ENCODE peak calls at places on chromosomes 16 and 17, in four cellular contexts. C is left lung, T is lung, I is BJ. A is an unnamed sample.

GRCh38 chr16:89119161-89119621 is 25.5 kb downstream of the ACSF3 start:
- DNase-seq in C (no peak), T (no peak), I (no peak), A (no peak)

GRCh38 chr17:82217120-82217529 is 4.5 kb upstream of the CCDC57 start:
- DNase-seq in C (peak), T (no peak), I (no peak), A (no peak)

GRCh38 chr17:19331134-19331533 is 31.4 kb downstream of the B9D1 start:
- DNase-seq in C (no peak), T (no peak), I (peak), A (no peak)

GRCh38 chr17:35313875-35314409 is 59.5 kb downstream of the SLFN11 start:
- DNase-seq in C (no peak), T (no peak), I (no peak), A (peak)

GRCh38 chr16:30122621-30123160 is 329 bp downstream of the MAPK3 start:
- DNase-seq in C (no peak), T (no peak), I (no peak), A (no peak)

GRCh38 chr16:48965391-48965790 is 316.2 kb downstream of the CBLN1 start:
- DNase-seq in C (no peak), T (no peak), I (no peak), A (no peak)

GRCh38 chr17:73710095-73710592 is 65.9 kb upstream of the SDK2 start:
- DNase-seq in C (peak), T (peak), I (no peak), A (peak)

GRCh38 chr16:17773698-17774101 is 302.9 kb upstream of the XYLT1 start:
- DNase-seq in C (no peak), T (no peak), I (no peak), A (peak)

GRCh38 chr16:66948034-66948821 is 12.8 kb upstream of the CES3 start:
- DNase-seq in C (no peak), T (no peak), I (no peak), A (no peak)

GRCh38 chr17:45775576-45776011 is 8.5 kb upstream of the CRHR1 start:
- DNase-seq in C (no peak), T (peak), I (no peak), A (peak)

GRCh38 chr17:63693411-63694113 is 6.4 kb downstream of the LIMD2 start:
- DNase-seq in C (no peak), T (no peak), I (no peak), A (no peak)

GRCh38 chr16:86085161-86085611 is 186.2 kb downstream of the IRF8 start:
- DNase-seq in C (peak), T (no peak), I (no peak), A (no peak)

GRCh38 chr17:59107306-59107670 is 608 bp upstream of the TRIM37 start:
- DNase-seq in C (no peak), T (no peak), I (no peak), A (no peak)

GRCh38 chr17:49698005-49698404 is 9.8 kb downstream of the SLC35B1 start:
- DNase-seq in C (no peak), T (no peak), I (no peak), A (no peak)

GRCh38 chr16:50591800-50592771 is 43.9 kb downstream of the NKD1 start:
- DNase-seq in C (no peak), T (no peak), I (no peak), A (no peak)
- TF ChIP-seq CTCF in C (no peak), T (no peak), I (no peak), A (no peak)

GRCh38 chr16:11946433-11946832 is 4.6 kb upstream of the NPIPB2 start:
- DNase-seq in C (no peak), T (no peak), I (no peak), A (no peak)

GRCh38 chr16:11948819-11949218 is 7.0 kb upstream of the NPIPB2 start:
- DNase-seq in C (no peak), T (no peak), I (no peak), A (no peak)

DNA sequence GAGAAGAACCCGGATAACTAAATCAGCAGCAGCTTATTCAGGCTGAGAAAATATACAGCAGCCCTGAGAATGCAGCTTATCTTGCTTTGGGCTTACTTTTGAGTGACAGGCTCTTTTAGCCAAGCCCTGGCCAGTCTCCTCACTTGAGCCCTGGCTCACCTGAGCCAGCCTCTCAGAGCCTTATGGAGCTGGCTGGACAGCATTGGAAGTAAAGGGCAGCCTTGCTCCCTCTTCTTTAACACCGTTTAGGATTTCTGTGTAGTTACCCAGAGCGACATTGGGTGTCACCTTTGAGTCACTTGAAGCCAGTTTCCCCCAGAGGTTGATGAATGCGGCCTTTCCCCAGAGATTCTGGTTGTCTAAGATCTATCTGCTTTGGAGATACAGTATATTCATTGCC is 7.7 kb upstream of the NPIPB2 start:
- DNase-seq in C (peak), T (peak), I (no peak), A (peak)
- TF ChIP-seq CTCF in C (peak), T (peak), I (peak), A (peak)

GRCh38 chr17:7403902-7404736 is at the start of gene TMEM256:
- DNase-seq in C (peak), T (peak), I (peak), A (peak)
- TF ChIP-seq CTCF in C (peak), T (no peak), I (no peak), A (no peak)

GRCh38 chr16:2082171-2082982 is 34.6 kb downstream of the TSC2 start:
- DNase-seq in C (no peak), T (no peak), I (no peak), A (no peak)
- TF ChIP-seq CTCF in C (no peak), T (no peak), I (no peak), A (no peak)

DNA sequence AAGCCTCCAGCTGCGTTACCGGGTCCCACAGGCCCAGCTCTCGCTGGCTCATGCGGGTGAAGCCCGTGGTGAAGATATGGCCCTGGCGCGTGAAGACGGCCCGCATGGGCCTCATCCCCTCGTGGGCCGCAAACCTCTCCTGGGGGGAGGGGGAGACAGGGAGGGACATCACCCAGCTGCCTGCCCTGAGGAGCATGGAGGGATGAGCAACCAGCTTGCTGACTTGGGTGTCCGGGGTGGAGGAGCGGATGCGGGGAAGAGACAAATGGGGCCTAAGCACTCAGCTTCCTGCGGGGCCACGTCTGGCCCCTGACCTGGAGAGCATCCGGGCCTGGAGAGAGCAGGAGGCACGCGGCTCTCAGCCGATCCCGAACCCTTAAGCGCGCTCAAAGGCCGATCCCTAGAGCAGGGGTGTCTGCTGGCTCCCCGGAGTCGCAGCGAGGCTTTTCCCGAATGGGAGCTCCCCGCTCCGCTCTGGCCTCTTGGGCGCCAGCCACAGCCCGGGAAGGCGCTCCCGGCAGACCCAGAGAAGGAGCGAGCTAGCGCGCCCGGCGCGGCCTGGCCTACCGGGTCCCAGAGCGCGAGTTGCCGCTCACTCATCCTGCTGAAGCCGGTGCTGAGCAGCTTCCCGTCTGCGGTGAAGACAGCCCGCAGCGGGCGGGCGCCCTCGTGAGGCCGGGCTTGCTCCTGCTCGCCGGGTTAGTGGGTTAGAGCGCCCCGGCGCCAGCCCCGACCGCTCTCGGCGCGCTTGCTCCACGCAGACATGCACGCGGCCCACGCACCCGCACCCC is 5.0 kb downstream of the CORO6 start:
- DNase-seq in C (peak), T (peak), I (no peak), A (no peak)
- TF ChIP-seq CTCF in C (peak), T (peak), I (peak), A (peak)

DNA sequence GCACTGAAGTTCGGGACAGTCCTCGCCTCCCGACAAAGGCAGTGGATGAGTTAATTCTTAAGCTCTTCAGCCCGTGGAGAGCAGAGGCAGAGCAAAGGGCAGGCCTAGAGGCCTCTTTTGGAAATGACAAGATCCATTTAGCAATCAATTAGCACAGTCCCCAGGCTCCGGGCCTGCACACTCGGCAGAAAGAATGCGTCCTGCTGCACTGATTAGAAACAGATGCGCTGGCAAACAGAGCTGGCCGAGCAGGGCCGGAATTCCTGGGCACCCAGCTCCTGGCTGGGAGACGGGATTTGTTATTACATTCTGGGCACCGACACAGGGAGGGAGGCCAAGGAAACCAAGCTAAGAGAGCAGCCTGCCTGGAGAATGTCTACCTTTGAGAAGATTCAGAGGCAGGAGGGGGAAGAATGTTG is 162.9 kb downstream of the COPRS start:
- DNase-seq in C (no peak), T (peak), I (peak), A (no peak)
- TF ChIP-seq CTCF in C (no peak), T (no peak), I (peak), A (no peak)